ENCODE peak calls at places on chromosomes 6 and 20, in eight cellular contexts. S, L, Y, F, B, R, H and X are unnamed samples.

GRCh38 chr6:3809982-3810381 is 39.2 kb upstream of the FAM50B start:
- DNase-seq in R (no peak), H (no peak), S (no peak), F (no peak), B (no peak), Y (no peak), L (no peak), X (no peak)

GRCh38 chr6:67870321-67870720 is 764.8 kb upstream of the ADGRB3 start:
- DNase-seq in L (no peak), F (no peak), S (no peak), B (no peak), R (no peak), Y (no peak), H (no peak), X (no peak)

GRCh38 chr6:48068326-48069191 is 42.4 kb downstream of the PTCHD4 start:
- DNase-seq in F (no peak), Y (peak; percentile 2), H (no peak), R (peak; percentile 47), B (no peak), S (no peak), L (no peak), X (no peak)

GRCh38 chr20:49245921-49246740 is 26.9 kb downstream of the DDX27 start:
- DNase-seq in F (no peak), L (peak; percentile 13), S (no peak), Y (peak; percentile 35), R (peak; percentile 2), B (no peak), H (no peak), X (no peak)

GRCh38 chr20:19785886-19786285 is 27.8 kb downstream of the RIN2 start:
- DNase-seq in H (no peak), Y (no peak), B (no peak), F (no peak), R (no peak), L (no peak), S (no peak), X (no peak)

GRCh38 chr6:157849288-157850017 is 26.4 kb downstream of the SNX9 start:
- DNase-seq in Y (no peak), H (no peak), L (no peak), B (no peak), S (no peak), R (no peak), F (no peak), X (no peak)

GRCh38 chr6:100464910-100465700 is at the start of gene SIM1:
- DNase-seq in L (no peak), F (no peak), B (no peak), H (no peak), S (no peak), R (peak; percentile 99), Y (peak; percentile 30), X (no peak)

GRCh38 chr20:25319241-25320034 is 71.2 kb downstream of the ABHD12 start:
- DNase-seq in B (no peak), F (no peak), S (no peak), L (no peak), R (peak; percentile 40), H (no peak), Y (no peak), X (no peak)

GRCh38 chr6:45132059-45132458 is 196.1 kb upstream of the RUNX2 start:
- DNase-seq in S (no peak), R (no peak), Y (no peak), H (no peak), B (no peak), F (no peak), L (no peak), X (no peak)

GRCh38 chr6:97437087-97437486 is 154.1 kb upstream of the MMS22L start:
- DNase-seq in H (no peak), L (no peak), Y (no peak), S (no peak), R (no peak), B (no peak), F (no peak), X (no peak)

GRCh38 chr20:4898282-4898681 is 103.0 kb downstream of the SLC23A2 start:
- DNase-seq in L (no peak), F (no peak), Y (no peak), S (peak; percentile 26), B (no peak), R (no peak), H (no peak), X (no peak)

GRCh38 chr20:57761413-57761734 is 51.6 kb upstream of the PMEPA1 start:
- DNase-seq in H (no peak), S (no peak), F (no peak), B (no peak), L (no peak), Y (no peak), R (no peak), X (no peak)

GRCh38 chr20:5971203-5971602 is 20.8 kb downstream of the MCM8 start:
- DNase-seq in R (no peak), B (no peak), H (no peak), Y (no peak), L (no peak), F (no peak), S (no peak), X (no peak)

GRCh38 chr20:62362590-62362940 is 4.5 kb downstream of the LAMA5 start:
- DNase-seq in H (no peak), Y (no peak), L (no peak), B (no peak), F (no peak), S (no peak), R (no peak), X (no peak)

GRCh38 chr20:41011551-41012067 is 17.0 kb upstream of the TOP1 start:
- DNase-seq in B (no peak), R (no peak), Y (no peak), F (peak; percentile 30), S (no peak), L (no peak), H (no peak), X (no peak)

GRCh38 chr6:26441977-26442376 is 1.7 kb downstream of the BTN3A3 start:
- DNase-seq in F (no peak), B (no peak), Y (no peak), H (no peak), R (no peak), L (no peak), S (no peak), X (no peak)

GRCh38 chr6:103184776-103185175 is 1674.9 kb downstream of the HACE1 start:
- DNase-seq in S (no peak), Y (no peak), B (no peak), R (no peak), L (no peak), H (no peak), F (no peak), X (no peak)

GRCh38 chr6:107676002-107676401 is 148.1 kb downstream of the SCML4 start:
- DNase-seq in B (no peak), Y (no peak), F (no peak), L (no peak), H (no peak), R (no peak), S (no peak), X (no peak)

GRCh38 chr6:131059486-131059885 is 3.6 kb downstream of the EPB41L2 start:
- DNase-seq in L (no peak), S (no peak), H (no peak), B (no peak), Y (no peak), R (no peak), F (no peak), X (no peak)

GRCh38 chr6:144311361-144311760 is 26.2 kb downstream of the UTRN start:
- DNase-seq in S (no peak), Y (no peak), H (no peak), L (no peak), F (no peak), B (no peak), R (no peak), X (no peak)

GRCh38 chr6:40349092-40349491 is 238.1 kb downstream of the LRFN2 start:
- DNase-seq in Y (no peak), S (no peak), H (no peak), L (no peak), R (no peak), F (no peak), B (no peak), X (no peak)

GRCh38 chr6:66307490-66307889 is 600.5 kb upstream of the EYS start:
- DNase-seq in B (no peak), Y (no peak), S (no peak), R (no peak), H (no peak), F (no peak), L (no peak), X (no peak)

GRCh38 chr6:31659649-31660223 is 842 bp downstream of the C6orf47 start:
- DNase-seq in R (peak; percentile 0), H (no peak), Y (no peak), S (no peak), L (peak; percentile 17), B (no peak), F (no peak), X (no peak)

GRCh38 chr6:44806656-44807055 is 419.1 kb downstream of the CDC5L start:
- DNase-seq in H (no peak), Y (no peak), B (no peak), L (no peak), F (no peak), S (no peak), R (no peak), X (no peak)

GRCh38 chr20:36908603-36909002 is 32.7 kb downstream of the TLDC2 start:
- DNase-seq in Y (no peak), R (no peak), L (no peak), H (no peak), F (no peak), B (no peak), S (no peak), X (no peak)

GRCh38 chr20:12068146-12068545 is 150.5 kb downstream of the BTBD3 start:
- DNase-seq in L (no peak), S (no peak), Y (no peak), F (no peak), B (no peak), R (no peak), H (no peak), X (no peak)